ENCODE peak calls at places on chromosomes 3 and 15, in nine cellular contexts. O, Q, S, D, W, G, X, L and R are unnamed samples.

GRCh38 chr3:179811321-179812095 is 158.7 kb downstream of the USP13 start:
- DNase-seq in D (peak; percentile 84), S (peak; percentile 62), W (no peak), Q (peak; percentile 18), X (no peak), G (peak; percentile 73), L (peak; percentile 73), O (peak; percentile 65), R (peak; percentile 55)

GRCh38 chr3:112984485-112984884 is 6.3 kb upstream of the GTPBP8 start:
- DNase-seq in W (peak; percentile 24), S (no peak), D (no peak), X (no peak), G (no peak), L (peak; percentile 49), Q (no peak), O (no peak), R (peak; percentile 57)

GRCh38 chr3:67521053-67521646 is 133.3 kb downstream of the SUCLG2 start:
- DNase-seq in O (no peak), S (no peak), D (no peak), W (no peak), G (no peak), X (no peak), L (no peak), Q (no peak), R (no peak)

GRCh38 chr3:152203677-152204076 is 65.1 kb upstream of the MBNL1 start:
- DNase-seq in Q (no peak), X (no peak), G (no peak), D (no peak), L (no peak), S (no peak), O (no peak), W (no peak), R (no peak)

GRCh38 chr15:47794266-47794914 is 77.1 kb downstream of the SEMA6D start:
- DNase-seq in D (no peak), O (no peak), W (no peak), G (no peak), S (no peak), L (no peak), X (no peak), Q (no peak), R (no peak)

GRCh38 chr3:42025388-42026138 is 63.7 kb upstream of the ULK4 start:
- DNase-seq in Q (peak; percentile 87), W (no peak), L (peak; percentile 97), G (peak; percentile 95), D (peak; percentile 90), X (no peak), S (peak; percentile 74), O (peak; percentile 94), R (peak; percentile 98)

GRCh38 chr3:165854696-165855095 is 17.5 kb upstream of the BCHE start:
- DNase-seq in S (peak; percentile 27), L (peak; percentile 12), X (no peak), O (no peak), G (no peak), Q (peak; percentile 7), W (no peak), D (peak; percentile 2), R (peak; percentile 36)

GRCh38 chr3:117660941-117661635 is 951.5 kb downstream of the TUSC7 start:
- DNase-seq in L (no peak), D (no peak), G (no peak), S (no peak), W (no peak), O (peak; percentile 53), Q (no peak), X (no peak), R (no peak)

GRCh38 chr15:49758456-49758855 is 137.6 kb downstream of the DTWD1 start:
- DNase-seq in D (no peak), W (no peak), S (no peak), Q (no peak), X (no peak), O (no peak), G (no peak), L (no peak), R (no peak)

GRCh38 chr3:4529901-4530588 is 36.9 kb downstream of the ITPR1 start:
- DNase-seq in Q (no peak), G (no peak), W (no peak), D (peak; percentile 49), S (no peak), O (no peak), X (no peak), L (no peak), R (no peak)

GRCh38 chr3:134406331-134407246 is 32.3 kb upstream of the AMOTL2 start:
- DNase-seq in X (no peak), D (no peak), G (peak; percentile 90), S (no peak), W (no peak), O (no peak), Q (no peak), L (peak; percentile 41), R (peak; percentile 28)

GRCh38 chr3:156483426-156483825 is 71.5 kb downstream of the SSR3 start:
- DNase-seq in D (peak; percentile 84), S (peak; percentile 63), W (no peak), L (no peak), Q (peak; percentile 37), O (peak; percentile 71), G (no peak), X (no peak), R (peak; percentile 52)

GRCh38 chr15:24772256-24772655 is 96.7 kb downstream of the NPAP1 start:
- DNase-seq in Q (no peak), W (no peak), X (no peak), D (no peak), L (no peak), G (no peak), S (no peak), O (no peak), R (no peak)

GRCh38 chr15:20645956-20646355 is 104.4 kb upstream of the GOLGA6L6 start:
- DNase-seq in G (peak; percentile 74), Q (no peak), L (no peak), W (no peak), S (peak; percentile 34), X (no peak), D (no peak), O (no peak), R (no peak)

GRCh38 chr15:89333959-89334509 is 590 bp downstream of the POLG start:
- DNase-seq in Q (no peak), O (no peak), L (no peak), S (no peak), D (peak; percentile 43), W (no peak), X (no peak), G (no peak), R (no peak)

GRCh38 chr3:169028716-169029115 is 634.8 kb downstream of the MECOM start:
- DNase-seq in S (no peak), G (no peak), Q (no peak), X (no peak), L (no peak), O (no peak), D (no peak), W (no peak), R (no peak)

GRCh38 chr3:69524826-69525225 is 138.9 kb upstream of the FRMD4B start:
- DNase-seq in X (no peak), G (no peak), O (no peak), W (no peak), L (no peak), Q (no peak), D (peak; percentile 7), S (no peak), R (no peak)

GRCh38 chr3:109643590-109643989 is 306.2 kb upstream of the DPPA4 start:
- DNase-seq in D (peak; percentile 17), W (no peak), O (peak; percentile 27), L (no peak), G (no peak), S (peak; percentile 18), Q (no peak), X (no peak), R (no peak)

GRCh38 chr3:32577621-32578556 is 7.2 kb upstream of the DYNC1LI1 start:
- DNase-seq in S (no peak), Q (no peak), L (peak; percentile 10), O (no peak), X (no peak), G (peak; percentile 70), D (peak; percentile 91), W (no peak), R (no peak)

GRCh38 chr3:191238321-191238817 is 39.3 kb downstream of the OSTN start:
- DNase-seq in S (no peak), X (no peak), D (no peak), G (no peak), O (peak; percentile 47), Q (no peak), W (no peak), L (peak; percentile 69), R (peak; percentile 91)

GRCh38 chr3:69774029-69774428 is 34.8 kb downstream of the MITF start:
- DNase-seq in O (no peak), S (no peak), W (no peak), G (peak; percentile 49), Q (no peak), D (no peak), L (no peak), X (no peak), R (no peak)

GRCh38 chr15:78249131-78249530 is 14.8 kb upstream of the ACSBG1 start:
- DNase-seq in O (no peak), X (no peak), S (no peak), W (no peak), D (no peak), L (no peak), Q (no peak), G (no peak), R (no peak)

GRCh38 chr3:175679582-175679981 is 820.4 kb downstream of the NAALADL2 start:
- DNase-seq in S (no peak), L (no peak), Q (no peak), O (no peak), W (no peak), G (no peak), X (no peak), D (no peak), R (no peak)

GRCh38 chr15:44788748-44789147 is 52.4 kb downstream of the TRIM69 start:
- DNase-seq in L (peak; percentile 67), Q (no peak), D (peak; percentile 1), W (peak; percentile 21), X (no peak), S (no peak), G (no peak), O (no peak), R (peak; percentile 77)

GRCh38 chr3:17602126-17602525 is 140.3 kb downstream of the TBC1D5 start:
- DNase-seq in G (no peak), X (no peak), O (no peak), S (no peak), L (no peak), Q (no peak), D (no peak), W (no peak), R (no peak)

GRCh38 chr3:159586587-159587202 is 401.9 kb upstream of the IL12A start:
- DNase-seq in G (peak; percentile 43), Q (no peak), O (no peak), X (no peak), L (peak; percentile 60), D (no peak), S (peak; percentile 23), W (no peak), R (peak; percentile 41)

GRCh38 chr3:148930785-148931184 is 60.6 kb upstream of the GYG1 start:
- DNase-seq in L (no peak), Q (no peak), O (peak; percentile 66), W (no peak), D (no peak), X (no peak), G (no peak), S (no peak), R (no peak)

GRCh38 chr15:55741592-55742497 is 1.1 kb downstream of the PRTG start:
- DNase-seq in S (no peak), Q (no peak), O (no peak), W (no peak), L (peak; percentile 44), X (no peak), D (no peak), G (peak; percentile 3), R (peak; percentile 30)

GRCh38 chr3:43609406-43609805 is 12.4 kb downstream of the ANO10 start:
- DNase-seq in L (no peak), O (no peak), G (no peak), Q (no peak), X (no peak), S (no peak), D (no peak), W (no peak), R (no peak)

GRCh38 chr3:13063225-13063624 is 10.0 kb downstream of the IQSEC1 start:
- DNase-seq in O (no peak), Q (no peak), W (no peak), L (no peak), S (peak; percentile 80), G (no peak), D (no peak), X (no peak), R (no peak)

GRCh38 chr15:73633991-73634495 is 854 bp upstream of the NPTN start:
- DNase-seq in W (no peak), X (no peak), G (peak; percentile 5), S (peak; percentile 85), L (peak; percentile 50), Q (no peak), D (peak; percentile 52), O (peak; percentile 79), R (peak; percentile 26)